ENCODE peak calls at places on chromosomes 1 and 21, in four cellular contexts. D, O, Z and J are unnamed samples.

GRCh38 chr1:39089811-39090519 is 63.8 kb downstream of the NDUFS5 start:
- DNase-seq in D (no peak), O (no peak), Z (no peak), J (no peak)

GRCh38 chr1:165068716-165069115 is 287.8 kb downstream of the LMX1A start:
- DNase-seq in D (no peak), O (no peak), Z (no peak), J (no peak)

GRCh38 chr1:54135436-54136120 is 17.2 kb downstream of the CDCP2 start:
- DNase-seq in D (no peak), O (no peak), Z (no peak), J (peak; percentile 61)

GRCh38 chr1:156781585-156782186 is 14.4 kb downstream of the PRCC start:
- DNase-seq in D (no peak), O (no peak), Z (no peak), J (peak; percentile 67)

GRCh38 chr1:179108644-179109043 is 26.8 kb downstream of the TOR3A start:
- DNase-seq in D (no peak), O (no peak), Z (no peak), J (no peak)

GRCh38 chr1:2273401-2274090 is 45.4 kb downstream of the SKI start:
- DNase-seq in D (no peak), O (no peak), Z (no peak), J (no peak)

GRCh38 chr21:45010860-45011259 is 63.5 kb upstream of the ADARB1 start:
- DNase-seq in D (no peak), O (no peak), Z (no peak), J (no peak)

GRCh38 chr1:153503766-153504165 is 32.0 kb downstream of the S100A6 start:
- DNase-seq in D (no peak), O (no peak), Z (no peak), J (no peak)

GRCh38 chr1:20322825-20323612 is 32.3 kb downstream of the VWA5B1 start:
- DNase-seq in D (no peak), O (no peak), Z (no peak), J (peak; percentile 82)

GRCh38 chr1:16082283-16083038 is 9.0 kb upstream of the FAM131C start:
- DNase-seq in D (no peak), O (peak; percentile 85), Z (peak; percentile 95), J (peak; percentile 55)

GRCh38 chr1:234836786-234837185 is 226.8 kb upstream of the IRF2BP2 start:
- DNase-seq in D (no peak), O (no peak), Z (no peak), J (no peak)

GRCh38 chr21:44253832-44254700 is 7.6 kb downstream of the DNMT3L start:
- DNase-seq in D (no peak), O (peak; percentile 7), Z (no peak), J (no peak)

GRCh38 chr1:15609631-15610030 is 7.6 kb upstream of the DDI2 start:
- DNase-seq in D (no peak), O (no peak), Z (no peak), J (no peak)

GRCh38 chr1:65319141-65319540 is 9.8 kb downstream of the DNAJC6 start:
- DNase-seq in D (no peak), O (no peak), Z (no peak), J (no peak)

GRCh38 chr1:185894806-185895205 is 160.6 kb downstream of the HMCN1 start:
- DNase-seq in D (no peak), O (no peak), Z (no peak), J (peak; percentile 46)

GRCh38 chr1:21338568-21339401 is 48.5 kb upstream of the ECE1 start:
- DNase-seq in D (no peak), O (no peak), Z (no peak), J (peak; percentile 93)

GRCh38 chr1:61368366-61368765 is 286.0 kb downstream of the NFIA start:
- DNase-seq in D (no peak), O (no peak), Z (no peak), J (no peak)

GRCh38 chr1:29370067-29370466 is 133.7 kb downstream of the PTPRU start:
- DNase-seq in D (no peak), O (no peak), Z (no peak), J (no peak)

GRCh38 chr1:17338706-17339493 is 30.9 kb downstream of the PADI4 start:
- DNase-seq in D (no peak), O (no peak), Z (no peak), J (no peak)

GRCh38 chr1:55741516-55741915 is 526.4 kb upstream of the USP24 start:
- DNase-seq in D (no peak), O (no peak), Z (no peak), J (peak; percentile 88)

GRCh38 chr1:12629974-12630760 is 12.2 kb upstream of the DHRS3 start:
- DNase-seq in D (no peak), O (no peak), Z (peak; percentile 55), J (no peak)

GRCh38 chr1:147750618-147751217 is 9.7 kb downstream of the GJA5 start:
- DNase-seq in D (no peak), O (no peak), Z (peak; percentile 30), J (no peak)

GRCh38 chr21:36320421-36321324 is 676 bp downstream of the MORC3 start:
- DNase-seq in D (peak; percentile 17), O (peak; percentile 79), Z (peak; percentile 79), J (peak; percentile 73)
- TF ChIP-seq CHD1 in D (no peak), O (peak; percentile 97), Z (no peak), J (no peak)

GRCh38 chr1:10121688-10122087 is 88.7 kb upstream of the KIF1B start:
- DNase-seq in D (no peak), O (no peak), Z (no peak), J (no peak)
- TF ChIP-seq USF2 in D (no peak), O (no peak), Z (no peak), J (no peak)

GRCh38 chr1:211331011-211331709 is 4.5 kb downstream of the TRAF5 start:
- DNase-seq in D (no peak), O (no peak), Z (no peak), J (peak; percentile 68)

GRCh38 chr1:211328866-211329265 is 2.2 kb downstream of the TRAF5 start:
- DNase-seq in D (no peak), O (no peak), Z (no peak), J (no peak)

GRCh38 chr1:211330282-211330936 is 3.8 kb downstream of the TRAF5 start:
- DNase-seq in D (no peak), O (no peak), Z (peak; percentile 42), J (no peak)

GRCh38 chr1:211328084-211328694 is 1.6 kb downstream of the TRAF5 start:
- DNase-seq in D (no peak), O (no peak), Z (no peak), J (no peak)

GRCh38 chr1:211329764-211330201 is 3.1 kb downstream of the TRAF5 start:
- DNase-seq in D (no peak), O (no peak), Z (peak; percentile 33), J (no peak)
- TF ChIP-seq CHD1 in D (no peak), O (no peak), Z (no peak), J (no peak)

GRCh38 chr1:154812911-154813816 is 56.9 kb downstream of the KCNN3 start:
- DNase-seq in D (no peak), O (peak; percentile 24), Z (no peak), J (peak; percentile 18)
- TF ChIP-seq USF2 in D (no peak), O (no peak), Z (no peak), J (no peak)